ENCODE peak calls at places on chromosomes 12 and 14, in four cellular contexts. W is neural progenitor cell, F is AG10803, R is mucosa of descending colon. K is an unnamed sample.

GRCh38 chr14:35045798-35046047 is 349 bp upstream of the FAM177A1 start:
- DNase-seq in W (no peak), F (no peak), R (no peak), K (no peak)

GRCh38 chr12:39145175-39145999 is 240.0 kb upstream of the CPNE8 start:
- DNase-seq in W (peak), F (peak), R (peak), K (peak)

GRCh38 chr14:96119947-96120346 is 80.8 kb downstream of the C14orf132 start:
- DNase-seq in W (no peak), F (no peak), R (no peak), K (no peak)

GRCh38 chr12:69097619-69098368 is 141.6 kb upstream of the CPSF6 start:
- DNase-seq in W (no peak), F (peak), R (no peak), K (peak)

GRCh38 chr14:42110167-42110566 is 503.5 kb downstream of the LRFN5 start:
- DNase-seq in W (peak), F (peak), R (no peak), K (peak)

GRCh38 chr14:94056579-94057308 is 24.3 kb downstream of the DDX24 start:
- DNase-seq in W (no peak), F (no peak), R (no peak), K (no peak)

GRCh38 chr14:73723799-73724621 is 9.8 kb upstream of the PNMA1 start:
- DNase-seq in W (peak), F (peak), R (no peak), K (peak)

GRCh38 chr12:127558363-127558762 is 708.6 kb upstream of the TMEM132C start:
- DNase-seq in W (no peak), F (no peak), R (no peak), K (no peak)

GRCh38 chr12:25655702-25656101 is 102.6 kb upstream of the LMNTD1 start:
- DNase-seq in W (no peak), F (no peak), R (no peak), K (no peak)

GRCh38 chr14:63300854-63301253 is 17.9 kb downstream of the GPHB5 start:
- DNase-seq in W (no peak), F (no peak), R (no peak), K (no peak)

GRCh38 chr12:43407816-43408645 is 144.0 kb downstream of the ADAMTS20 start:
- DNase-seq in W (no peak), F (peak), R (no peak), K (peak)

GRCh38 chr12:6183689-6184441 is 16.3 kb upstream of the CD9 start:
- DNase-seq in W (no peak), F (peak), R (peak), K (no peak)

GRCh38 chr12:26047401-26048226 is 77.2 kb downstream of the BHLHE41 start:
- DNase-seq in W (peak), F (no peak), R (no peak), K (no peak)

GRCh38 chr14:37599527-37600368 is 4.3 kb downstream of the TTC6 start:
- DNase-seq in W (peak), F (no peak), R (peak), K (no peak)

GRCh38 chr12:50258167-50258551 is 25.2 kb downstream of the LIMA1 start:
- DNase-seq in W (no peak), F (peak), R (no peak), K (no peak)

DNA sequence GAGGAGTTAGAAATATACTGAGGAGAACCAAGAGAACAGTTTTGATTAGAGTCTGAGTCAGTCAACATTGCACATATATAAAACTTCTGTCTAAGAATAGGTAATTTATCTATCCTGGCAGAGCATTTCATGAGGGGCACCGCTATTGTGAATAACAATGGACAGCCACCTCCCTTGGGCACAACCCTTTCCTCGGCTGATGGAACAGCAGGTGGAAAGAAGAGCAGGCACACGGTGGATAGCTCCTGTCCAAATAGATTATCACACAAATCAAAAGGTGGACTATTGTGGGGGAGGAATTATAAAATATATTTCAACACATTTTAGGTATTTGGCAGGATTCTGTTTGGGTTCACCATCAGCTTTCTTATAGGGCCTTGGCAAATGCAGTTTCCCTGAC is 84.0 kb upstream of the PTPRB start:
- DNase-seq in W (no peak), F (no peak), R (no peak), K (no peak)
- H3K4me3 ChIP-seq in W (no peak), F (no peak), R (no peak), K (no peak)

DNA sequence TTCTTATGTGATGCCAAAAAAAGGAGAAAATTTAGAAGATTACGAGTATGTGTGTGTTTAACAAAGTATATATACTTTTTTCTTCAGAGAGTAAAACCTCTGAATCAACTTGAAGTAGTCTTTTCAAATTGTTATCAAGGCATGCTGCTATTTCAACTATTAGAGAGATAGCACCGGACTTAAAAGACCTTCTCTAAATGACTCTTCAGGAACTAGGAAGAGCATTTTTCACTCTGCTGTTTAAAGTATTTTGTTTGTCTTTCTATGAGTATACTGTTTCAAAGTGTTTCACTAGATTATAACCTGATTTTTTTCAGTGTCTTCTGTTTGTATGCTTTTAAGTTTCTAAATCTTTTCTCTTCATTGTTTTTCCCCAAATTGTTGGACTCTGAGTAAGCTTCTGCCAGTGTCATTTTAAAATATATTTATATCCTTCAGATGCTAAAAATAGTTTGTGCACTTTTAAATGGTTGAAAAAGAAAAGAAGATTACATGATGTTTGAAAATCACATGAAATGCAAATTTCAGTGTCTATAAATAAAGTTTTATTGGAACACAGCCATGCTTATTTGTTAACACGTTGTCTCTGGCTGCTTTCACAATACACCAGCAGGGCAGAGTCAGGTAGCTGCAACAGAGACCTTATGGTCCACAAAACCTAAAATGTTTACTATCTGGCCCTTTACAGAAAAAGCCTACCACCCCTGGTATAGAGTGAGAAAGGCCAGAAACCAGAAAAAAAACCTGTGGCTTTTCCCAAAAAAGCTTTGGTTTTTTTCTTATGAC is 21.3 kb downstream of the CRADD start:
- DNase-seq in W (no peak), F (peak), R (no peak), K (peak)
- H3K4me3 ChIP-seq in W (no peak), F (no peak), R (no peak), K (no peak)

DNA sequence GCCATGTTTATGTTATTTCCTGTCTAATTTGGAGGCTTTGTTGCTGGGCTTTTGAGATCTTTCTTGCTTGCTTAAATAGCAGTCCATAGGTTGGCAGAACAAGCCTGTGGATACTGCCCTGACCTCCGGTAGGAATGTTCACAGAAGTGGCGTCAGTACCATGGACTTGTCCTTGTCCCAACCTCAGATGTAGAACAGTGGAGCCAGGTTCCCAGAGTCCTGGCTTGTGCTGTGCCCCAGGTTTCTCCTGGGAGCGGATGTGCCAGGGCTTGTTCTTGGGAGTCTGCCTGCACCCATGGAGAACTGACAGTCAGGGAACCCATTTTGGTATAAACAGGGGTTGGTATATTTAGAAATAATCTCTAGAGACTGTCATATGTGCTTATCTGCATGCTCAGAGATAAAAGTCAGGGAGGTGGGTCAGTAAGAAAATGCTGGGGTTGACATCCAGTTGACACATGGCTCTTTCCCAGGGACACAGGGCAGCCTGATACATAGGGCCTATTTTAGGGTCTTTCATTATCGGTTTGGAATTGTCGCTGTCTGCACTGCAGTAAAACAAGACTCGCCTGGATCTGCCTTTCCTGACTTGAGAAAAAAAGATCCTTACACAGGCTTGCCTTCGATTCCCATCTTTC is 22.9 kb downstream of the CACNA1C start:
- DNase-seq in W (no peak), F (no peak), R (no peak), K (no peak)
- H3K4me3 ChIP-seq in W (no peak), F (no peak), R (no peak), K (no peak)

DNA sequence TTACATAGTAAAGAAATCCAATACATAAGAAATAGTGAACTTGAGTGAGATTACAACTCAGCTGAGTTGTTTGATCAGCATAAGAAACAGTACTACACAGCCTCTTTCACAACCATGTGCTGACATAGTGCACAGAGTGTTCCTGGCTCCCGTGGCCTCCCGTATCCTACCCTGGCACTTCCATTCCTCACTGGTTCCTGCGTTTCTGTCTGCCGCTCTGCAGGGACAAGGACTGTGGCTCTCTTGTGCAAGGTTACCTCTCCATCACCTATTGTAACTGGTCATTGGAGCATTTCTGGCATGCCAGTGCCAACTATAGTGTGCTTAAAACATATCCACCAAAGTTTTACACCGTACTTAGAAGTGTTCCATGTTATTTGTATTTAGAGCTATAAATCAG is 46.3 kb upstream of the PCED1B start:
- DNase-seq in W (no peak), F (peak), R (no peak), K (no peak)
- H3K4me3 ChIP-seq in W (no peak), F (no peak), R (no peak), K (no peak)

GRCh38 chr12:116194935-116195431 is 82.5 kb downstream of the MED13L start:
- DNase-seq in W (no peak), F (no peak), R (no peak), K (no peak)
- H3K4me3 ChIP-seq in W (no peak), F (no peak), R (no peak), K (no peak)

GRCh38 chr12:31950088-31950487 is 9.1 kb upstream of the RESF1 start:
- DNase-seq in W (no peak), F (no peak), R (no peak), K (no peak)

GRCh38 chr12:31951939-31952338 is 7.3 kb upstream of the RESF1 start:
- DNase-seq in W (no peak), F (no peak), R (no peak), K (no peak)

GRCh38 chr12:31951008-31951407 is 8.2 kb upstream of the RESF1 start:
- DNase-seq in W (no peak), F (no peak), R (no peak), K (no peak)

GRCh38 chr12:31950492-31950891 is 8.7 kb upstream of the RESF1 start:
- DNase-seq in W (no peak), F (no peak), R (no peak), K (no peak)

DNA sequence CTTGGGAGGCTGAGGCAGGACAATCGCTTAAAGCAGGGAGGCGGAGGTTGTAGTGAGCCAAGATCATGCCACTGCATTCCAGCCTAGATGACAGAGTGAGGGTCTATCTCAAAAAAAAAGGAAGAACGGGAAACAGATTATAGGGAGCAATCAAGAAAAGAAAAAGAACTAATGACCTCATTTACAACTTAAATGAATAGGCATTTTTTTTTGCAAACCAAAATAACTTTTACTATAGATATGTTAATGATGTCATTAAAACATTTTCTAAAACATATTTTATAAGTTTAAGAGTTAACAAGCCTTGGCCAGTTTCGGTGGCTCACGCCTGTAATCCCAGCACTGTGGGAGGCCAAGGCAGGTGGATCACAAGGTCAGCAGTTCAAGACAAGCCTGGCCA is 6.8 kb upstream of the RESF1 start:
- DNase-seq in W (no peak), F (no peak), R (no peak), K (no peak)
- H3K4me3 ChIP-seq in W (no peak), F (no peak), R (no peak), K (no peak)

GRCh38 chr12:16346931-16347330 is 514 bp upstream of the MGST1 start:
- DNase-seq in W (no peak), F (no peak), R (no peak), K (no peak)

GRCh38 chr12:16350682-16351081 is 3.2 kb downstream of the MGST1 start:
- DNase-seq in W (peak), F (peak), R (no peak), K (no peak)

GRCh38 chr12:16347391-16348298 is at the start of gene MGST1:
- DNase-seq in W (peak), F (peak), R (peak), K (peak)

GRCh38 chr12:16349132-16349463 is 1.7 kb downstream of the MGST1 start:
- DNase-seq in W (peak), F (peak), R (no peak), K (no peak)

DNA sequence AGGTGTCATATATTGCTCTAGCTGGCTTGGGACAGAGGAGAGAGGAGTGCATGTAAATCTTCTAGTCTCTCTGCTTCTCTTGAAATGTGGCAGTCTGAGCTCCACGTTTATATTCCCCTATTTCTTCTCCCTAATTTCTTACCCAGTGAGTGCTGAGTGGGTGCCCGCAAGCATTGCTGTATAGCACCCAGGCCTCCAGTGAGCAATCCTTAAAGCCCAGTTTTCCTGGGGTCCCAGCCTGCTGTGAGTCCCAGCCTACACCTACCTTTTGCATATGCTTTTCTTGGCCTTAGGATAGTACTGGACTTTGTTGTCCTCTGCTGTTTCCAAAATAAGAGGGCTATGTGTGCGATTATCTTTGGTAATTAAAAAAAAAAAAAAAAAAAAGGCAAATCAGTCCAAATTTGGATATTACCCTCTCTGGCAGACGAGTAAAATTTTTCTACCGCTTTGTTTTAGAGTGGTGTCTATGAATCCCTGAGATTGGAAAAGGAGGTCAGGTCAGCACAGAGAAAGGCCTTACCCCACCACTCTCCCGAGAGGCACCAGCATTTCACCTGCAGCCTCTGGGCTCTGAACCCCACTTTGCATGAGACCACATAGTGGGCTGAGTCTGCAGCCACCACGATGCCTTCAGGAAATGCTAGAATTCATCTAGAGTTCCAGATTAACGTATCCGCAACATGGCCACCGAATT is 1.1 kb downstream of the MGST1 start:
- DNase-seq in W (peak), F (peak), R (peak), K (no peak)
- H3K4me3 ChIP-seq in W (peak), F (peak), R (peak), K (peak)

GRCh38 chr14:32932302-32932920 is 6.3 kb upstream of the NPAS3 start:
- DNase-seq in W (peak), F (no peak), R (no peak), K (no peak)
- H3K4me3 ChIP-seq in W (peak), F (no peak), R (no peak), K (no peak)

DNA sequence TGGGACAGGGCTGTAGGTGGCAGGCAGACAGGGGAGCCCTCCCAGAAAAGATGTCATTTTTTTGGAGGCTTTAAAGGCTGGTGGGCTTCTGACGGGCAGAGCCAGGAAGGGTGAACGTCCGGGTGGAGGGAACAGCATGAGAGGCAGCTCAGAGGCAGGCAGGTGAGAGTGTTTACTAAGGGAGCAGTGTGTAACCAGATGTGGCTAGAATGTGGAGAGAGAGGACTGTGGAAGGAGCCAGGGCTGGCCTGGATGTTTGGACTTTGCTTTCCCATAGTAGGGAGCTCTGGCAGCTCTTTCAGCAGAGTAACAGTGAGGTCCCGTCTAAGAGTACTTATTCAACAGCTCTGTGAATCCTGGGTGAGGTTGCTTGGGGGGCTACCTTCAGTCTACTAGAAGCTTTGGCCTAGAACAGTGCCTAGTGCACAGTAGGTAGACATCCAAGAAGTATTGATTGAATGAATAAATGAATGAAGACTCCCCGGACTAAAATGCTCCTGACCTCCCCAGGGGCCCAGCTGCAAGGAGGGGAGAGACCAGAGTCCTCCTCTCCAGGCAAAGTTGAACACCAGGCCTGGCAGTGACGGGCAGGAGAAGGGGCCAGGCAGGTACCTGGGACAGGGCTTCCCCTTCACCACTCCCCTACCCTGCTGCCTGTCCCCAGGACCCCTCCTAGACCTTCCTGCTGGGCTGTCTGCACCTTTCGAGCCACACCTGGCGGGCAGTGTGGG is 8.6 kb downstream of the FAM222A start:
- DNase-seq in W (no peak), F (no peak), R (no peak), K (no peak)
- H3K4me3 ChIP-seq in W (no peak), F (no peak), R (no peak), K (no peak)